ENCODE peak calls at places on chromosomes 4 and X, in four cellular contexts. R is pancreas, Y is IMR-90, K is HFF-Myc. M is an unnamed sample.

GRCh38 chr4:128776794-128777216 is 32.7 kb upstream of the JADE1 start:
- DNase-seq in K (peak; percentile 35), R (peak; percentile 71), Y (peak; percentile 95), M (peak; percentile 85)

GRCh38 chrX:22689290-22689689 is 310.5 kb upstream of the DDX53 start:
- DNase-seq in R (no peak), K (no peak), Y (peak; percentile 23), M (no peak)

GRCh38 chr4:111043286-111043685 is 420.4 kb upstream of the PITX2 start:
- DNase-seq in Y (no peak), K (no peak), R (no peak), M (no peak)

GRCh38 chr4:69534697-69535096 is 39.0 kb upstream of the UGT2B4 start:
- DNase-seq in K (no peak), Y (no peak), R (no peak), M (no peak)

GRCh38 chr4:30860983-30861382 is 140.8 kb downstream of the PCDH7 start:
- DNase-seq in K (no peak), R (no peak), Y (no peak), M (peak; percentile 78)

GRCh38 chr4:100981447-100982204 is 365.7 kb downstream of the PPP3CA start:
- DNase-seq in Y (peak; percentile 20), R (no peak), K (no peak), M (peak; percentile 22)

GRCh38 chr4:53380221-53380620 is 2.8 kb downstream of the FIP1L1 start:
- DNase-seq in K (no peak), Y (peak; percentile 33), R (no peak), M (no peak)

GRCh38 chrX:152902502-152902820 is 4.6 kb downstream of the ZNF185 start:
- DNase-seq in R (peak; percentile 35), K (no peak), Y (no peak), M (no peak)

GRCh38 chrX:114583646-114584433 is at the start of gene HTR2C:
- DNase-seq in K (no peak), Y (no peak), R (no peak), M (no peak)

GRCh38 chr4:159540501-159540900 is 437.6 kb downstream of the RAPGEF2 start:
- DNase-seq in Y (no peak), K (no peak), R (no peak), M (no peak)

GRCh38 chr4:100288811-100289529 is 98.7 kb upstream of the DDIT4L start:
- DNase-seq in K (no peak), Y (peak; percentile 35), R (no peak), M (peak; percentile 44)

GRCh38 chrX:27008486-27008885 is 454.7 kb downstream of the PPP4R3C start:
- DNase-seq in K (no peak), Y (no peak), R (no peak), M (no peak)

GRCh38 chr4:4945021-4945420 is 74.2 kb downstream of the CYTL1 start:
- DNase-seq in R (no peak), K (no peak), Y (no peak), M (no peak)

GRCh38 chr4:4948370-4948769 is 70.9 kb downstream of the CYTL1 start:
- DNase-seq in Y (no peak), K (no peak), R (no peak), M (no peak)

GRCh38 chr4:4942658-4943057 is 76.6 kb downstream of the CYTL1 start:
- DNase-seq in Y (no peak), K (no peak), R (no peak), M (no peak)

GRCh38 chr4:4947721-4948120 is 71.5 kb downstream of the CYTL1 start:
- DNase-seq in Y (no peak), K (no peak), R (no peak), M (no peak)

DNA sequence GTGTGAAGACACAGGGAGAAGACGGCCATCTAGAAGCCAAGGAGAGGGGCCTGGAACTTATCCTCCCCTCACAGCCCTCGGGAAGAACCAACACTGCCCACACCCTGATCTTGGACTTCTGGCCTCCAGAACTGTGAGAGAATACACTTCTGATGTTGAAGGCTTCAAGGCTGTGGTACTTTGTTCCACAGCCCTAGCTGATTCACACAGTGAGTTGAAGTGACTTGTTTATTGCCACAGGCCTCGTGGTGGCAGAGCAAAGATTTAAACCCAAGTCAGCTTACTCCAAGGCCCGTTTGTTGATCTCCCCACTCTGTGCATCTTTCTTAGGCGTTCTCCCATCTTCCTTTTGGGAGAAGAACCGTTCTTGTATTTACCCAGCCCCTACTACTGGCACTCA is 72.8 kb downstream of the CYTL1 start:
- DNase-seq in K (no peak), Y (no peak), R (no peak), M (no peak)
- H3K4me3 ChIP-seq in K (no peak overlapping the region), Y (no peak overlapping the region), R (no peak overlapping the region), M (no peak overlapping the region)

DNA sequence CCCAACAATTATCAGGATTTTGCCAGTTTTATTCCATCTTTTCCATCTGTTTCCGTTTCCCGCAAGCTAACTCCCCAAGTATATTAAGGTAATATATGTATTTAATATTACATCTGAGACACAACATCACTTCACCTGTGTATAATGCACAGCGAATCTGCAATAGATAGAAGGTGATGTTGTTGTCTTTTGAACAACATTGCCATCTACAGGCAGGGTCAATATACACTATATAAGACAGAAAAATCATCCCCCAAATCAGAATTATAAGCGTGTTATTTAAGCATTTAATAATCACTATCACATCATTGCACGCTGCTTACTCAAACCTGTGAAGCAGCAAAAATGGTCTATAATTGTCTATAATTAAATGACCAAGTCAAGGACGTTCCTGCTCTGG is 1115.5 kb downstream of the NLGN4X start:
- DNase-seq in Y (no peak), R (no peak), K (no peak), M (peak; percentile 34)
- TF ChIP-seq CTCF in Y (no peak), R (no peak), K (no peak), M (peak; percentile 28)

DNA sequence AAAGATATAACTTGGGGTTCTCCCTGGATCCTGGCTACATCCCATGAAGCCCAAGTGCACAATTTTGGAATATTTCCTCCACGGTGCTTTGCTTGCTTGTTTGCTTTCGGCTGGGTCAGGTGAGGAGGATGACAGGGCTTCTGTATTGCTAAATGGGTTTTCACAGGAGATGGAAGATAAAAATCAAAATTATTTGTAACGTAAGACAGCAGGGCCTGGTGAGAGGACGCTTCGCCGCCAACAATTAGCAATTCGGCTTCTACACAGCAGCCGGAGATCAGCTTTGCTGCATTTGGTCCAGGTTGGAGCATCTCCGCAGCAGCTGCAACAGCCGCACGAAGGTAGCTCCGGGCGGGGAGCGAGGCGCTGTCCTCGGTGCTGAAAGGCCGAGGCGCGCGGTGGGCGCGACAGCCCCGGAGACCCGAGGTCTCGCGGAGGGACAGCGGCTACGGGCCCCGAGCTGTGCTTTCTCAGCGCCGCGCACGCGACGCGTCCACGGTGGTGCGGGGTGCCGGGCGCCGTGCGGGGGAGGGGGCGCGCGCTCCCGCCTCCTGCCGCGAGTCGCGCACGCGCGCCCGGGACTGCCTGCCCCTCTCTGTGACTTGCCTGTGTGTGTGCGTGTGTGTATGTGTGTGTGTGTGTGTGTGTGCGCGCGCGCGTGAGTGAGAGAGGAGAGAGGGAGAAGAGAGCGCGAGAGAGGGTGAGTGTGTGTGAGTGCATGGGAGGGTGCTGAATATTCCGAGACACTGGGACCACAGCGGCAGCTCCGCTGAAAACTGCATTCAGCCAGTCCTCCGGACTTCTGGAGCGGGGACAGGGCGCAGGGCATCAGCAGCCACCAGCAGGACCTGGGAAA is at the start of gene GRIA2:
- DNase-seq in K (peak; percentile 19), R (peak; percentile 88), Y (peak; percentile 54), M (peak; percentile 20)
- H3K4me3 ChIP-seq in K (peak within 1 kb of the TSS; percentile 7), R (peak within 1 kb of the TSS; percentile 15), Y (peak within 1 kb of the TSS; percentile 37), M (no peak within 1 kb of the TSS)

GRCh38 chrX:31449975-31450374 is 378.1 kb upstream of the FTHL17 start:
- DNase-seq in R (no peak), K (no peak), Y (peak; percentile 63), M (peak; percentile 58)

GRCh38 chrX:31440546-31440945 is 368.7 kb upstream of the FTHL17 start:
- DNase-seq in R (no peak), K (no peak), Y (peak; percentile 45), M (no peak)

GRCh38 chrX:31449064-31449463 is 377.2 kb upstream of the FTHL17 start:
- DNase-seq in Y (no peak), R (no peak), K (no peak), M (no peak)

GRCh38 chrX:31443654-31444053 is 371.8 kb upstream of the FTHL17 start:
- DNase-seq in Y (no peak), K (no peak), R (no peak), M (no peak)

GRCh38 chrX:31445542-31445941 is 373.7 kb upstream of the FTHL17 start:
- DNase-seq in K (no peak), R (no peak), Y (no peak), M (no peak)
- TF ChIP-seq CTCF in K (no peak), R (no peak), Y (no peak), M (no peak)

GRCh38 chrX:84188320-84188834 is 378 bp upstream of the RPS6KA6 start:
- DNase-seq in Y (peak; percentile 64), R (peak; percentile 67), K (peak; percentile 11), M (peak; percentile 34)

GRCh38 chrX:84189125-84189524 is 1.1 kb upstream of the RPS6KA6 start:
- DNase-seq in R (no peak), Y (no peak), K (no peak), M (no peak)

GRCh38 chrX:84192006-84192405 is 4.0 kb upstream of the RPS6KA6 start:
- DNase-seq in R (no peak), Y (no peak), K (no peak), M (no peak)

GRCh38 chrX:84186603-84187358 is 1.2 kb downstream of the RPS6KA6 start:
- DNase-seq in R (no peak), K (no peak), Y (peak; percentile 5), M (no peak)

DNA sequence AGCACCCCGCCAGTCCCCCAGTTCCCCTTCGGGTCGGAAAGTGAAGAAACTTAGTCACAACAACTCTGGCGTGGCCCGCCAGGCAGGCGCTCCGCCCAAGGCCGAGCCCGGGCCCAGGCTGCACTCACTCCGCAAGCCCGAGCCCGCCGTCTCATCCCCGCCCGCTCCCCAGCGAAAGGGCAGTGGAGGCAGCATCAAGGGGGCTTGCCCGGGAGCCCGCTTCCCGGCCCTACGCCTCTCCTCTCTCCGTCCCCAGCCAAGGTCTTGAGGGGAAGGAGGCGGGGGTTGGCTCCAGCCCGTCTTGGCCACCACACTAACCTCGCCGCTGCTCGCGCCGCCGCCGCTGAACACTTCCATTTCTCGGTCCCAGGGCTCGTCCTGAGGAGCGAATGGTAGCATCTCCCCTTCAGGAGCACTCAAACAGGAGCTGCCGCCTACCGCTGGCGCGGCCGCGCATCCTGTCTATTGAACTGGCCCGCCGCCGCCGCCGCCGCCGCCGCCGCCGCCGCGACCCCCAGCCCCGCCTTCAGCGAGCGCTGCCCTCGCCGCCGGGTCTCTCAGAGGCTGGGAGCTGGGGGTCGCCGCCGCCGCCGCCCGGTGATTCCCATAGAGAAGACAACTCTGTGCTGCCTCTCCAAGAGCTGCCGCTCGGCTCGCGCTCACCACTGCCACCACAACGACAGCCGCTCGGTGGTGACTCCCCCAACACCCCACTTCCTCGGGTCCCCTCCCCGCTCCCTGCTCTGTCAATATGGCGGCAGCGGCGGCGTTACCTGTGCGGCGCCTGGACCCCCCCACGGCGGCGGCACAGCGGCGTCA is at the start of gene RPS6KA6:
- DNase-seq in Y (peak; percentile 22), R (peak; percentile 68), K (no peak), M (no peak)
- H3K4me3 ChIP-seq in Y (peak within 1 kb of the TSS; percentile 68), R (peak within 1 kb of the TSS; percentile 23), K (peak within 1 kb of the TSS; percentile 52), M (peak within 1 kb of the TSS; percentile 52)

DNA sequence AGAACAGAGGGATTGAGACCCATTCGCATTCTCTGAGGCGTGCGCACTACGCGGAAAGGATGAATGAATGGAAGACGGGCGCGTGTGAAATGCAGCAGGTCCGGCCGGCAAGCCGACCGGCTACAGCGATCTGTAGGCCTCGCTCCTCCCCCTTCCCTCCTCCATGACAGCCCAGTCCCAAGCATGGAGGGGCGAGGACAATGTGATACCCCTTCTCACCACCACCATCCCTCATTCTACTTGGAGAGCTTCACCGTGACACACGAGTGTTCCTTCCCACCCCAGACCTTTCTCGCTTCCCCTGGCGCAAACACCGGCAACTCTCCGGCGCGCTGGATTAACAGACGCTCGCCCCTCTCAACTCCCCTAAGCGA is 815 bp downstream of the EIF4E start:
- DNase-seq in R (peak; percentile 72), K (peak; percentile 30), Y (peak; percentile 78), M (peak; percentile 72)
- TF ChIP-seq CTCF in R (no peak), K (no peak), Y (no peak), M (no peak)